ENCODE peak calls at places on chromosome 17, in six cellular contexts. P is anterior cingulate cortex; F is endothelial cell; O is activated CD4-positive, alpha-beta memory T cell treated with anti-CD3 and anti-CD28 coated beads for 36 hours; Z is activated CD4-positive, alpha-beta T cell treated with anti-CD3 and anti-CD28 coated beads, Interleukin-2, amount 50 U/mL, for 4 hours; U is A172. T is an unnamed sample.

GRCh38 chr17:17122781-17123483 is 80.7 kb downstream of the MPRIP start:
- DNase-seq in P (no peak), F (no peak), O (no peak), Z (no peak), U (no peak), T (no peak)

GRCh38 chr17:56230660-56231059 is 77.4 kb downstream of the ANKFN1 start:
- DNase-seq in P (no peak), F (no peak), O (no peak), Z (no peak), U (no peak), T (no peak)

GRCh38 chr17:3759597-3760216 is 36.0 kb downstream of the HASPIN start:
- DNase-seq in P (no peak), F (no peak), O (no peak), Z (no peak), U (no peak), T (no peak)

GRCh38 chr17:325270-325976 is 27.2 kb downstream of the RPH3AL start:
- DNase-seq in P (no peak), F (no peak), O (no peak), Z (no peak), U (no peak), T (no peak)

GRCh38 chr17:43912635-43913304 is 5.4 kb upstream of the MPP2 start:
- DNase-seq in P (no peak), F (no peak), O (no peak), Z (no peak), U (no peak), T (no peak)

GRCh38 chr17:82978765-82979349 is 100.6 kb upstream of the METRNL start:
- DNase-seq in P (no peak), F (no peak), O (peak), Z (no peak), U (no peak), T (no peak)

GRCh38 chr17:51734462-51734861 is 424.1 kb downstream of the CA10 start:
- DNase-seq in P (no peak), F (peak), O (peak), Z (no peak), U (no peak), T (peak)

GRCh38 chr17:31919802-31920525 is 16.8 kb upstream of the SUZ12 start:
- DNase-seq in P (no peak), F (no peak), O (peak), Z (no peak), U (peak), T (no peak)

GRCh38 chr17:50139950-50140885 is 10.3 kb upstream of the SAMD14 start:
- DNase-seq in P (peak), F (peak), O (peak), Z (peak), U (peak), T (peak)

GRCh38 chr17:978110-979093 is 1.2 kb downstream of the NXN start:
- DNase-seq in P (no peak), F (peak), O (no peak), Z (no peak), U (no peak), T (peak)

GRCh38 chr17:3935825-3936355 is 19.6 kb upstream of the P2RX1 start:
- DNase-seq in P (no peak), F (no peak), O (no peak), Z (no peak), U (peak), T (no peak)

GRCh38 chr17:14926526-14927122 is 338.5 kb downstream of the PMP22 start:
- DNase-seq in P (peak), F (peak), O (peak), Z (peak), U (peak), T (peak)

GRCh38 chr17:69651921-69652320 is 237.4 kb downstream of the MAP2K6 start:
- DNase-seq in P (no peak), F (no peak), O (no peak), Z (no peak), U (no peak), T (no peak)

GRCh38 chr17:77332981-77333685 is 192.4 kb downstream of the SEC14L1 start:
- DNase-seq in P (no peak), F (no peak), O (peak), Z (peak), U (peak), T (peak)

GRCh38 chr17:77489898-77490265 is 349.1 kb downstream of the SEC14L1 start:
- DNase-seq in P (peak), F (no peak), O (no peak), Z (no peak), U (no peak), T (no peak)

GRCh38 chr17:79797492-79798295 is 817 bp upstream of the CBX8 start:
- DNase-seq in P (no peak), F (no peak), O (peak), Z (no peak), U (no peak), T (peak)

GRCh38 chr17:549197-550040 is 165.2 kb downstream of the VPS53 start:
- DNase-seq in P (peak), F (no peak), O (no peak), Z (no peak), U (peak), T (no peak)

GRCh38 chr17:6994666-6995246 is 1.1 kb upstream of the ALOX12 start:
- DNase-seq in P (no peak), F (no peak), O (no peak), Z (no peak), U (no peak), T (no peak)

GRCh38 chr17:28705074-28705659 is 6.5 kb downstream of the PROCA1 start:
- DNase-seq in P (no peak), F (no peak), O (no peak), Z (no peak), U (no peak), T (peak)

GRCh38 chr17:45052052-45052772 is 780 bp upstream of the DCAKD start:
- DNase-seq in P (no peak), F (peak), O (peak), Z (peak), U (peak), T (peak)

GRCh38 chr17:38724337-38724988 is 5.7 kb upstream of the CISD3 start:
- DNase-seq in P (peak), F (no peak), O (no peak), Z (no peak), U (peak), T (peak)